ENCODE peak calls at places on chromosomes 16 and 17, in nine cellular contexts. D is SJSA1; H is iPS DF 6.9; K is neuronal stem cell; V is tibial nerve; I is naive thymus-derived CD4-positive, alpha-beta T cell; B is uterus; U is psoas muscle; L is A549. W is an unnamed sample.

GRCh38 chr17:47205419-47205963 is 3.7 kb upstream of the MYL4 start:
- DNase-seq in H (no peak), D (peak; percentile 83), U (peak; percentile 38), K (no peak), V (peak; percentile 62), L (no peak), B (no peak), I (peak; percentile 73), W (peak; percentile 51)

GRCh38 chr17:32461853-32462617 is 17.7 kb downstream of the PSMD11 start:
- DNase-seq in V (peak; percentile 45), L (peak; percentile 81), K (peak; percentile 45), H (no peak), U (no peak), I (peak; percentile 69), D (peak; percentile 47), B (no peak), W (peak; percentile 43)

GRCh38 chr16:65070831-65071230 is 51.0 kb downstream of the CDH11 start:
- DNase-seq in U (peak; percentile 69), H (no peak), V (peak; percentile 60), L (peak; percentile 87), B (peak; percentile 69), D (peak; percentile 87), I (no peak), K (peak; percentile 48), W (peak; percentile 6)

GRCh38 chr17:78737332-78737731 is 44.7 kb downstream of the CYTH1 start:
- DNase-seq in K (no peak), H (no peak), V (no peak), B (no peak), I (peak; percentile 31), L (peak; percentile 60), D (peak; percentile 41), U (no peak), W (no peak)

GRCh38 chr17:72120878-72121163 is at the start of gene SOX9:
- DNase-seq in U (peak; percentile 81), I (no peak), V (peak; percentile 83), L (peak; percentile 96), K (peak; percentile 87), B (no peak), D (peak; percentile 88), H (peak; percentile 83), W (peak; percentile 90)

GRCh38 chr17:9982159-9982558 is 77.1 kb upstream of the RCVRN start:
- DNase-seq in D (no peak), L (peak; percentile 53), U (no peak), I (no peak), B (no peak), H (no peak), V (no peak), K (no peak), W (no peak)

GRCh38 chr16:59048876-59049275 is 314.8 kb upstream of the GOT2 start:
- DNase-seq in H (no peak), D (no peak), K (no peak), L (no peak), V (no peak), U (no peak), I (no peak), B (no peak), W (no peak)

GRCh38 chr17:62964506-62964905 is 1.5 kb upstream of the TANC2 start:
- DNase-seq in I (no peak), V (no peak), D (no peak), H (no peak), L (no peak), B (no peak), K (no peak), U (no peak), W (no peak)

GRCh38 chr17:77068915-77069314 is 71.9 kb upstream of the SEC14L1 start:
- DNase-seq in U (no peak), K (no peak), H (no peak), D (no peak), I (no peak), L (no peak), B (no peak), V (no peak), W (peak; percentile 29)

GRCh38 chr16:31386157-31386984 is 6.8 kb upstream of the ITGAD start:
- DNase-seq in D (peak; percentile 14), V (no peak), K (no peak), U (no peak), I (no peak), H (no peak), B (no peak), L (peak; percentile 49), W (peak; percentile 76)

GRCh38 chr16:49563666-49564065 is 190.1 kb downstream of the C16orf78 start:
- DNase-seq in D (no peak), H (no peak), L (no peak), I (no peak), K (no peak), V (no peak), B (no peak), U (no peak), W (no peak)

GRCh38 chr16:57949595-57950238 is 21.2 kb downstream of the CNGB1 start:
- DNase-seq in I (no peak), B (no peak), U (no peak), K (no peak), H (no peak), D (no peak), L (no peak), V (no peak), W (no peak)

GRCh38 chr17:40536731-40537171 is 28.5 kb downstream of the CCR7 start:
- DNase-seq in B (peak; percentile 62), V (peak; percentile 54), H (no peak), D (no peak), I (peak; percentile 7), U (peak; percentile 64), L (peak; percentile 83), K (no peak), W (no peak)

GRCh38 chr17:40538019-40538935 is 27.0 kb downstream of the CCR7 start:
- DNase-seq in V (no peak), L (no peak), I (peak; percentile 7), H (no peak), U (peak; percentile 69), D (no peak), K (no peak), B (peak; percentile 40), W (peak; percentile 60)

GRCh38 chr17:40534431-40535189 is 30.7 kb downstream of the CCR7 start:
- DNase-seq in I (peak; percentile 21), B (peak; percentile 36), U (no peak), L (peak; percentile 75), V (no peak), K (no peak), D (no peak), H (no peak), W (no peak)

GRCh38 chr17:40535438-40535837 is 29.8 kb downstream of the CCR7 start:
- DNase-seq in I (no peak), V (no peak), H (no peak), L (no peak), U (no peak), K (no peak), B (no peak), D (no peak), W (no peak)

GRCh38 chr17:40535924-40536717 is 29.2 kb downstream of the CCR7 start:
- DNase-seq in V (no peak), K (no peak), H (no peak), D (no peak), I (peak; percentile 7), L (no peak), U (peak; percentile 59), B (peak; percentile 61), W (no peak)
- H3K27ac ChIP-seq in V (peak overlapping the region; percentile 34), K (no peak overlapping the region), H (no peak overlapping the region), D (no peak overlapping the region), I (no peak overlapping the region), L (peak overlapping the region; percentile 99), U (peak overlapping the region; percentile 68), B (peak overlapping the region; percentile 98), W (no peak overlapping the region)

DNA sequence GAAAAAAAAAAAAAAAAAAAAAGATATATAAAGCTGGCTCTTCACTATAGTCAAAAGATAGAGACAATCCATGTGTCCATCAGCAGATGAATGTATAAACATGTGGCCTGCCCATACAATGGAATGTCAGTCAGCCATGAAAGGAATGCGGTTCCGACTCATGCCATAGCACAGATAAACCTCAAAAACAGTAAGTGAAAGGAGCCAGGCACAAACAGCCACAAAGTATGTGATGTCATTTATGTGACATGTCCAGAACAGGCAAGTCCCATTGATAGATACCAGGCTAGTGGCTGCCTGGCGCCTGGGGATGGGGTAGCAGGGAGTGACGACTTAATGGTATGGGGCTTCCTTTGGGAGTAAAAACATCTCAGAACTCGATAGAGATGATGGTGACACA is 155.7 kb downstream of the CMIP start:
- DNase-seq in U (no peak), L (peak; percentile 51), B (no peak), K (peak; percentile 31), H (no peak), D (peak; percentile 95), V (no peak), I (no peak), W (no peak)
- H3K27ac ChIP-seq in U (no peak overlapping the region), L (peak overlapping the region; percentile 70), B (no peak overlapping the region), K (no peak overlapping the region), H (no peak overlapping the region), D (peak overlapping the region; percentile 90), V (no peak overlapping the region), I (no peak overlapping the region), W (peak overlapping the region; percentile 85)

GRCh38 chr17:82267575-82268379 is 5.7 kb downstream of the CSNK1D start:
- DNase-seq in I (no peak), K (no peak), V (peak; percentile 89), U (peak; percentile 97), D (peak; percentile 89), B (peak; percentile 90), H (no peak), L (peak; percentile 97), W (no peak)
- H3K27ac ChIP-seq in I (peak overlapping the region; percentile 53), K (no peak overlapping the region), V (peak overlapping the region; percentile 90), U (peak overlapping the region; percentile 81), D (peak overlapping the region; percentile 72), B (peak overlapping the region; percentile 73), H (no peak overlapping the region), L (peak overlapping the region; percentile 89), W (peak overlapping the region; percentile 92)

DNA sequence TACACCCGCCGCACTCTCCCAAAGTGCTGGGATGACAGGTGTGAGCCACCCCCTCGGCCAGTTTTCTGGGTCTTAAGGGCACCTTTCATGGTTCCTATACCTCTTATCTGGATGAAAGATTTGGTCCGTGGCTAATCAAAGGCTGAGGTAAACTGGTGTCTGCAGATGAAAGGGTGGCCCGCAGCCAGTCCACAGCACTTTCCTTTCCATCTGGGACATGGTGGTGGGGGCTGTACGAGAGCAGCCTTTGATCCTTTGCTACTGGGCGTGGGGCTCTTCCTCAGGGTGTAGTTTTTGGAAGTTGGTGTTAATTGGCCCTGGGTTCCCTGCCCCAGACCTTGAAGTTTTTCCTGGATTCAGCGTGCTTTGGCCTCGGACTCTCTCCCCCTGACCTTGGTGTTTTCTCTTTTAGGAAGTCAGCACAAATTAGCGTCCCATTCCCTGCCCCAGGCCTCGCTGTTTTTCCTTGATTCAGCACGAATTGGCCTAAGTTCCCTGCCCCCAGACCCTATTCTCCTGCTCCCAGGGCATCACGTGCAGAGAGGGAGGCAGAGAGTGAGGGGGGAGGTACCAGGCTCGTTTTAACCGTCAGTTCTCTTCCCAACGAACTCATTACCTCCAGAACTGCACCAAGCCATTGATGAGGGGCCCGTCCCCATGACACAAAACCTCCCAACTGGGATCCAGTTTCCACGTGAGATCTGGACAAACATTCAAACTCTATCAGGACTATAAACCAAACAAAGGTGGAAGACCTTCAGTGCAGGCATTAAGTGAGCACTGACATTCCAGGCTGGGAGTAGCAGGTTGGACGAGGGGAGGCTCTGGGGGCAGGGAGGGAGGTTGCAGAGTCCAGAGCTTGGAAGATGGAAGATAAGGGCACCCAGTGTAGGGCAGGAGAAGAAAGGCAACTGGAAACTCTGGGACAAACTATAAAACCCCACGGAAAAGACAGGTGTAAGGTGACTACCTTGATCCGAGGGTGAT is 11.6 kb downstream of the DPEP1 start:
- DNase-seq in V (no peak), H (no peak), L (no peak), U (no peak), I (no peak), B (no peak), D (no peak), K (no peak), W (no peak)
- H3K27ac ChIP-seq in V (no peak overlapping the region), H (no peak overlapping the region), L (no peak overlapping the region), U (no peak overlapping the region), I (no peak overlapping the region), B (no peak overlapping the region), D (no peak overlapping the region), K (no peak overlapping the region), W (no peak overlapping the region)

GRCh38 chr16:11160676-11161115 is 95.3 kb downstream of the SOCS1 start:
- DNase-seq in K (no peak), D (peak; percentile 49), H (no peak), V (no peak), B (no peak), L (no peak), I (no peak), U (no peak), W (no peak)
- H3K27ac ChIP-seq in K (no peak overlapping the region), D (no peak overlapping the region), H (no peak overlapping the region), V (no peak overlapping the region), B (peak overlapping the region; percentile 76), L (no peak overlapping the region), I (no peak overlapping the region), U (no peak overlapping the region), W (no peak overlapping the region)